ENCODE peak calls at places on chromosomes 2 and 18, in six cellular contexts. O is esophagus squamous epithelium, E is cardiac fibroblast, J is fibroblast of the aortic adventitia, X is gastrocnemius medialis, N is brain microvascular endothelial cell. K is an unnamed sample.

GRCh38 chr2:37670378-37671012 is 947 bp downstream of the CDC42EP3 start:
- DNase-seq in N (no peak), E (peak; percentile 48), J (peak; percentile 43), O (no peak), X (no peak), K (no peak)

GRCh38 chr18:56696966-56697365 is 45.8 kb downstream of the WDR7 start:
- DNase-seq in E (peak; percentile 56), N (peak; percentile 7), J (peak; percentile 33), X (no peak), O (no peak), K (no peak)

GRCh38 chr2:193556766-193557470 is 1362.2 kb upstream of the TMEFF2 start:
- DNase-seq in J (peak; percentile 21), O (no peak), X (no peak), E (peak; percentile 56), N (peak; percentile 19), K (no peak)

GRCh38 chr18:79926306-79926705 is 25.1 kb downstream of the SLC66A2 start:
- DNase-seq in X (no peak), E (no peak), O (no peak), J (no peak), N (no peak), K (no peak)

GRCh38 chr2:68645523-68645922 is 2.1 kb downstream of the PROKR1 start:
- DNase-seq in J (no peak), N (no peak), X (no peak), O (no peak), E (peak; percentile 22), K (peak; percentile 17)

GRCh38 chr2:240156435-240157146 is 16.1 kb upstream of the OTOS start:
- DNase-seq in E (no peak), J (no peak), X (no peak), O (no peak), N (no peak), K (no peak)

GRCh38 chr2:229616433-229616832 is 97.9 kb downstream of the DNER start:
- DNase-seq in E (no peak), N (no peak), O (no peak), J (no peak), X (no peak), K (no peak)

GRCh38 chr2:230319211-230319862 is 7.7 kb upstream of the SP140L start:
- DNase-seq in N (no peak), J (no peak), O (peak; percentile 9), X (no peak), E (no peak), K (peak; percentile 83)

GRCh38 chr2:31937741-31938140 is 73.1 kb downstream of the MEMO1 start:
- DNase-seq in O (no peak), X (no peak), N (no peak), E (peak; percentile 33), J (peak; percentile 11), K (no peak)

GRCh38 chr2:170818294-170819104 is 1.8 kb downstream of the GAD1 start:
- DNase-seq in O (no peak), N (no peak), J (no peak), X (no peak), E (no peak), K (peak; percentile 19)

K was measured in activated CD4-positive, alpha-beta memory T cell treated with anti-CD3 and anti-CD28 coated beads for 36 hours.